ENCODE peak calls at places on chromosomes 16 and 17, in eight cellular contexts. One of them, this sample, is unnamed.
A peak's percentile ranks its signal among the peaks of the same experiment; 100 is the strongest.

GRCh38 chr17:45139533-45139920 is 4.0 kb downstream of the ACBD4 start:
- DNase-seq in psoas muscle: no peak
- DNase-seq in endodermal cell: no peak
- DNase-seq in prostate gland: no peak
- DNase-seq in lower leg skin: no peak
- DNase-seq in ascending aorta: no peak
- DNase-seq in CD8-positive, alpha-beta T cell: no peak
- DNase-seq in upper lobe of right lung: no peak
- DNase-seq in this sample: peak; percentile 18

GRCh38 chr17:76716146-76716833 is 5.5 kb upstream of the MXRA7 start:
- DNase-seq in psoas muscle: peak; percentile 72
- DNase-seq in endodermal cell: no peak
- DNase-seq in prostate gland: no peak
- DNase-seq in lower leg skin: no peak
- DNase-seq in ascending aorta: peak; percentile 90
- DNase-seq in CD8-positive, alpha-beta T cell: peak; percentile 72
- DNase-seq in upper lobe of right lung: peak; percentile 63
- DNase-seq in this sample: peak; percentile 82

GRCh38 chr16:28011223-28011622 is 52.3 kb downstream of the GSG1L start:
- DNase-seq in psoas muscle: no peak
- DNase-seq in endodermal cell: no peak
- DNase-seq in prostate gland: no peak
- DNase-seq in lower leg skin: no peak
- DNase-seq in ascending aorta: no peak
- DNase-seq in CD8-positive, alpha-beta T cell: no peak
- DNase-seq in upper lobe of right lung: no peak
- DNase-seq in this sample: no peak

GRCh38 chr16:21101631-21102420 is 48.8 kb downstream of the DNAH3 start:
- DNase-seq in psoas muscle: no peak
- DNase-seq in endodermal cell: peak; percentile 65
- DNase-seq in prostate gland: no peak
- DNase-seq in lower leg skin: no peak
- DNase-seq in ascending aorta: no peak
- DNase-seq in CD8-positive, alpha-beta T cell: peak; percentile 17
- DNase-seq in upper lobe of right lung: no peak
- DNase-seq in this sample: no peak

GRCh38 chr16:71894229-71894920 is 956 bp upstream of the IST1 start:
- DNase-seq in psoas muscle: peak; percentile 29
- DNase-seq in endodermal cell: peak; percentile 86
- DNase-seq in prostate gland: peak; percentile 51
- DNase-seq in lower leg skin: peak; percentile 42
- DNase-seq in ascending aorta: peak; percentile 72
- DNase-seq in CD8-positive, alpha-beta T cell: peak; percentile 43
- DNase-seq in upper lobe of right lung: peak; percentile 75
- DNase-seq in this sample: peak; percentile 83

GRCh38 chr17:73010414-73010813 is 82.1 kb downstream of the SLC39A11 start:
- DNase-seq in psoas muscle: no peak
- DNase-seq in endodermal cell: no peak
- DNase-seq in prostate gland: no peak
- DNase-seq in lower leg skin: no peak
- DNase-seq in ascending aorta: no peak
- DNase-seq in CD8-positive, alpha-beta T cell: no peak
- DNase-seq in upper lobe of right lung: no peak
- DNase-seq in this sample: no peak

GRCh38 chr17:74539281-74539820 is 6.6 kb downstream of the CD300C start:
- DNase-seq in psoas muscle: no peak
- DNase-seq in endodermal cell: no peak
- DNase-seq in prostate gland: no peak
- DNase-seq in lower leg skin: no peak
- DNase-seq in ascending aorta: no peak
- DNase-seq in CD8-positive, alpha-beta T cell: no peak
- DNase-seq in upper lobe of right lung: peak; percentile 51
- DNase-seq in this sample: peak; percentile 66

GRCh38 chr17:7361906-7362305 is 7.0 kb downstream of the TMEM95 start:
- DNase-seq in psoas muscle: no peak
- DNase-seq in endodermal cell: no peak
- DNase-seq in prostate gland: no peak
- DNase-seq in lower leg skin: no peak
- DNase-seq in ascending aorta: no peak
- DNase-seq in CD8-positive, alpha-beta T cell: no peak
- DNase-seq in upper lobe of right lung: no peak
- DNase-seq in this sample: no peak

GRCh38 chr16:719815-720506 is 985 bp upstream of the ANTKMT start:
- DNase-seq in psoas muscle: no peak
- DNase-seq in endodermal cell: peak; percentile 63
- DNase-seq in prostate gland: no peak
- DNase-seq in lower leg skin: no peak
- DNase-seq in ascending aorta: no peak
- DNase-seq in CD8-positive, alpha-beta T cell: peak; percentile 41
- DNase-seq in upper lobe of right lung: no peak
- DNase-seq in this sample: no peak

GRCh38 chr16:55294129-55294528 is 29.9 kb upstream of the IRX6 start:
- DNase-seq in psoas muscle: no peak
- DNase-seq in endodermal cell: no peak
- DNase-seq in prostate gland: no peak
- DNase-seq in lower leg skin: no peak
- DNase-seq in ascending aorta: no peak
- DNase-seq in CD8-positive, alpha-beta T cell: no peak
- DNase-seq in upper lobe of right lung: no peak
- DNase-seq in this sample: no peak

GRCh38 chr17:850828-851759 is 68.9 kb downstream of the MRM3 start:
- DNase-seq in psoas muscle: peak; percentile 44
- DNase-seq in endodermal cell: no peak
- DNase-seq in prostate gland: no peak
- DNase-seq in lower leg skin: no peak
- DNase-seq in ascending aorta: no peak
- DNase-seq in CD8-positive, alpha-beta T cell: no peak
- DNase-seq in upper lobe of right lung: no peak
- DNase-seq in this sample: no peak
- H3K4me3 ChIP-seq in psoas muscle: peak overlapping the region; percentile 56
- H3K4me3 ChIP-seq in endodermal cell: no peak overlapping the region
- H3K4me3 ChIP-seq in prostate gland: peak overlapping the region; percentile 4
- H3K4me3 ChIP-seq in lower leg skin: no peak overlapping the region
- H3K4me3 ChIP-seq in ascending aorta: no peak overlapping the region
- H3K4me3 ChIP-seq in CD8-positive, alpha-beta T cell: no peak overlapping the region
- H3K4me3 ChIP-seq in upper lobe of right lung: no peak overlapping the region
- H3K4me3 ChIP-seq in this sample: no peak overlapping the region

GRCh38 chr17:38917259-38917658 is 8.2 kb upstream of the LASP1NB start:
- DNase-seq in psoas muscle: no peak
- DNase-seq in endodermal cell: no peak
- DNase-seq in prostate gland: no peak
- DNase-seq in lower leg skin: no peak
- DNase-seq in ascending aorta: no peak
- DNase-seq in CD8-positive, alpha-beta T cell: no peak
- DNase-seq in upper lobe of right lung: no peak
- DNase-seq in this sample: no peak

GRCh38 chr17:38915639-38915995 is 9.8 kb upstream of the LASP1NB start:
- DNase-seq in psoas muscle: peak; percentile 3
- DNase-seq in endodermal cell: peak; percentile 42
- DNase-seq in prostate gland: no peak
- DNase-seq in lower leg skin: peak; percentile 14
- DNase-seq in ascending aorta: no peak
- DNase-seq in CD8-positive, alpha-beta T cell: no peak
- DNase-seq in upper lobe of right lung: no peak
- DNase-seq in this sample: peak; percentile 24

GRCh38 chr17:38916771-38917170 is 8.6 kb upstream of the LASP1NB start:
- DNase-seq in psoas muscle: no peak
- DNase-seq in endodermal cell: no peak
- DNase-seq in prostate gland: no peak
- DNase-seq in lower leg skin: peak; percentile 9
- DNase-seq in ascending aorta: peak; percentile 24
- DNase-seq in CD8-positive, alpha-beta T cell: no peak
- DNase-seq in upper lobe of right lung: peak; percentile 22
- DNase-seq in this sample: peak; percentile 23

GRCh38 chr17:38912221-38912813 is 13.1 kb upstream of the LASP1NB start:
- DNase-seq in psoas muscle: peak; percentile 62
- DNase-seq in endodermal cell: peak; percentile 40
- DNase-seq in prostate gland: no peak
- DNase-seq in lower leg skin: no peak
- DNase-seq in ascending aorta: peak; percentile 68
- DNase-seq in CD8-positive, alpha-beta T cell: no peak
- DNase-seq in upper lobe of right lung: peak; percentile 65
- DNase-seq in this sample: peak; percentile 61

GRCh38 chr17:38914741-38915638 is 10.4 kb upstream of the LASP1NB start:
- DNase-seq in psoas muscle: peak; percentile 11
- DNase-seq in endodermal cell: peak; percentile 86
- DNase-seq in prostate gland: no peak
- DNase-seq in lower leg skin: peak; percentile 12
- DNase-seq in ascending aorta: peak; percentile 56
- DNase-seq in CD8-positive, alpha-beta T cell: no peak
- DNase-seq in upper lobe of right lung: peak; percentile 58
- DNase-seq in this sample: peak; percentile 58
- TF ChIP-seq CTCF in psoas muscle: no peak
- TF ChIP-seq CTCF in endodermal cell: peak; percentile 68
- TF ChIP-seq CTCF in prostate gland: no peak
- TF ChIP-seq CTCF in lower leg skin: no peak
- TF ChIP-seq CTCF in ascending aorta: no peak
- TF ChIP-seq CTCF in CD8-positive, alpha-beta T cell: no peak
- TF ChIP-seq CTCF in upper lobe of right lung: no peak
- TF ChIP-seq CTCF in this sample: no peak

DNA sequence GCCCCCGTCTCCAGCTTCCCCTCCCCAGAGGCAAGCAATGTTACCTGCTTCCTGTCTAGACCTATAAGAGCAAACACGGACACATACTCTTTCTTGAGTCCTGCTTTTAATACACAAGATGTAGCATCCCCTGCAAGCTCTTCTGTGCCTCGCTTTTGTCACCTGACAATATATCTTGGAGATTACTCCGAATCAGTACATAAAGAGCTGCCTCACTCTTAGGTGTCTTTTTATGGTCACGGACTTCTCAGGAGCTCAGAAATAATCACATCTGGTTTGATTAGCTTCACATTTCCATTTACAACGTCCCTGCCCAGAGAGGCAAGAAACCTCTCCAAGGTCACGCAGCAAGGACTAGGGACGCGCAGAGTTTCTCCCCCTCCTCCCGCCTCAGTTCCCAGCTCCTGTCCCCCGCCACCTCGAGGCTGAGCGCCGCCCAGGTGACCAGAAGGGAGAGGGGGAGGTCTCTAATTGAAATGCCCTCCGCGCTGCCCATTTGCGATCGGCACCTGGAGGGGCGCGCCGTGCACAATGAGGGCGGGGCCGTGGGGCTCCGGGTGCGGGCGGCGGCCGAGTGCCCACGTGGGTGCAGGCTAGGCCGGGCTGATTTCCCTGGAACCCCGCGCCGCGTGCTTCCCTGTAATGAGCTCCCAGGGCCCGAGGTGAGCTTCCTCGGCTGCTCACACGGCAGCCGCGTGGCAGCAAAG is 13.8 kb upstream of the SEZ6 start:
- DNase-seq in psoas muscle: no peak
- DNase-seq in endodermal cell: peak; percentile 88
- DNase-seq in prostate gland: no peak
- DNase-seq in lower leg skin: no peak
- DNase-seq in ascending aorta: no peak
- DNase-seq in CD8-positive, alpha-beta T cell: no peak
- DNase-seq in upper lobe of right lung: no peak
- DNase-seq in this sample: no peak
- H3K4me3 ChIP-seq in psoas muscle: no peak overlapping the region
- H3K4me3 ChIP-seq in endodermal cell: no peak overlapping the region
- H3K4me3 ChIP-seq in prostate gland: no peak overlapping the region
- H3K4me3 ChIP-seq in lower leg skin: no peak overlapping the region
- H3K4me3 ChIP-seq in ascending aorta: no peak overlapping the region
- H3K4me3 ChIP-seq in CD8-positive, alpha-beta T cell: no peak overlapping the region
- H3K4me3 ChIP-seq in upper lobe of right lung: no peak overlapping the region
- H3K4me3 ChIP-seq in this sample: no peak overlapping the region

DNA sequence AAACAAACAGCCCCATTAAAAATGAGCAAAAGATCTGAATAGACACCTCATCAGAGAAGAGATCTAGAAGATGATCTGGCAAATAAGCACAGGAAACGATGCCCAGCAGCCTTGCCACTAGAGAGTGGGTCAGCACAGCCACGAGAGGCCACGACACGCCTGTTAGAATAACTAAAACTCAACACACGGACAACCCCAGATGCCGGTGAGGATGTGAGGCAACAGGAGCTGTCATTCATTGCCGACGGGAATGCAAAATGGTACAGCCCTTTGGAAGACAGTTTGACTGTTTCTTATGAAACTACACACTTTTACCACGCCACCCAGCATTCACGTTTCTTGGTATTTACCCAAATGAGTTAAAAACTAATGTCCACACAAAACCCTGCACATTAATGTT is 31.5 kb downstream of the CBFA2T3 start:
- DNase-seq in psoas muscle: no peak
- DNase-seq in endodermal cell: no peak
- DNase-seq in prostate gland: no peak
- DNase-seq in lower leg skin: no peak
- DNase-seq in ascending aorta: no peak
- DNase-seq in CD8-positive, alpha-beta T cell: no peak
- DNase-seq in upper lobe of right lung: no peak
- DNase-seq in this sample: peak; percentile 58
- TF ChIP-seq CTCF in psoas muscle: no peak
- TF ChIP-seq CTCF in endodermal cell: no peak
- TF ChIP-seq CTCF in prostate gland: no peak
- TF ChIP-seq CTCF in lower leg skin: no peak
- TF ChIP-seq CTCF in ascending aorta: no peak
- TF ChIP-seq CTCF in CD8-positive, alpha-beta T cell: no peak
- TF ChIP-seq CTCF in upper lobe of right lung: no peak
- TF ChIP-seq CTCF in this sample: no peak

DNA sequence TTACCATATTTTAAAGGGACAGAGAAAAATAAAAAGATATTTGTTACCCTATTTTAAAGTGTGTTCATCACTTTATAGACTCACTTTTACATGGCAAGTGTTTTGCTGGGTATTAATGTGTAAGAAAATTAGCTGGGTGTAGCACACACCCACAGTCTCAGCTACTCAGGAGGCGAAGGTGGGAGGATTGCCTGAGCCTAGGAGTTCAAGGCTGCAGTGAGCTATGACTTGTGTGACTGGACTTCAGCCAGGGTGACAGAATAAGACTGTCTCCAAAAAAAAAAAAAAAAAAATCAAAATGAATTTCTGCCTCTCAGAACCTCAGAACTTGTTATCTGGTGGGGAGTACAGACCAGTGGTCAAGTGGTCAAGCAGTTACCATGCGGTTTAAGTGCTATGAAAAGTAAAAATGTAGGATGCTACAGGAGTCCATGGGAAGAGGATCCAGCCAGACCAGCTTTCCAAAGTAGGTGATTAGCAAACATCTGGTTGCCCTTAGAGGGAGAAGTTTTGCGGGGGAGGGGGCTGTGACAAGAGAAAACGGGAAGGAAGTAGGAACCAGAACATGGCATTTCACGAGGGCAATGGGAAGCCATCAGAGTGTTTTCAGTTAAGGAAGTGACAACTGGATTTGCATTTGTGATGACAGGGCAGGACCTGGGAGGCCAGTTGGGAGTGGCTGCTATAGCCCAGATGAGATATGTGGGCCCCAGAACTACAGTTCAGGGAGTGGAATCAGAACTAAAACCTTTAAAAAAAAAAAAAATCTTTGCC is 13.9 kb downstream of the CNEP1R1 start:
- DNase-seq in psoas muscle: peak; percentile 26
- DNase-seq in endodermal cell: peak; percentile 65
- DNase-seq in prostate gland: no peak
- DNase-seq in lower leg skin: peak; percentile 61
- DNase-seq in ascending aorta: peak; percentile 70
- DNase-seq in CD8-positive, alpha-beta T cell: no peak
- DNase-seq in upper lobe of right lung: peak; percentile 66
- DNase-seq in this sample: no peak
- H3K4me3 ChIP-seq in psoas muscle: no peak overlapping the region
- H3K4me3 ChIP-seq in endodermal cell: no peak overlapping the region
- H3K4me3 ChIP-seq in prostate gland: no peak overlapping the region
- H3K4me3 ChIP-seq in lower leg skin: no peak overlapping the region
- H3K4me3 ChIP-seq in ascending aorta: no peak overlapping the region
- H3K4me3 ChIP-seq in CD8-positive, alpha-beta T cell: no peak overlapping the region
- H3K4me3 ChIP-seq in upper lobe of right lung: no peak overlapping the region
- H3K4me3 ChIP-seq in this sample: no peak overlapping the region